ENCODE peak calls at places on chromosome 1, in four cellular contexts. U is prostate gland, G is BE2C, Q is Kasumi-1. D is an unnamed sample.
A peak's percentile ranks its signal among the peaks of the same experiment; 100 is the strongest.

GRCh38 chr1:6260961-6261614 is at the start of gene GPR153:
- DNase-seq in U (no peak), Q (peak; percentile 9), G (no peak), D (peak; percentile 59)

GRCh38 chr1:232806071-232806510 is 875 bp downstream of the MAP10 start:
- DNase-seq in Q (no peak), U (no peak), G (no peak), D (no peak)

GRCh38 chr1:238927899-238928298 is 458.5 kb upstream of the CHRM3 start:
- DNase-seq in G (no peak), U (no peak), Q (no peak), D (no peak)

GRCh38 chr1:145961425-145962156 is 2.8 kb downstream of the ANKRD34A start:
- DNase-seq in U (no peak), Q (peak; percentile 23), G (peak; percentile 35), D (no peak)

GRCh38 chr1:26279598-26280332 is at the start of gene SH3BGRL3:
- DNase-seq in G (peak; percentile 82), Q (peak; percentile 76), U (peak; percentile 87), D (peak; percentile 82)

GRCh38 chr1:46302091-46303037 is 1.1 kb downstream of the LRRC41 start:
- DNase-seq in Q (peak; percentile 24), G (peak; percentile 42), U (peak; percentile 31), D (peak; percentile 46)

GRCh38 chr1:167638064-167638463 is 8.0 kb downstream of the RCSD1 start:
- DNase-seq in Q (no peak), U (no peak), G (no peak), D (no peak)

GRCh38 chr1:233328661-233329498 is 1.4 kb downstream of the MAP3K21 start:
- DNase-seq in U (no peak), Q (no peak), G (no peak), D (peak; percentile 60)

GRCh38 chr1:153437236-153437635 is 20.9 kb downstream of the S100A7A start:
- DNase-seq in U (no peak), Q (no peak), G (no peak), D (no peak)

GRCh38 chr1:227215863-227216510 is 102.3 kb downstream of the CDC42BPA start:
- DNase-seq in G (no peak), U (no peak), Q (no peak), D (no peak)

GRCh38 chr1:75053207-75053606 is 81.0 kb upstream of the LHX8 start:
- DNase-seq in G (no peak), Q (peak; percentile 26), U (no peak), D (peak; percentile 40)

GRCh38 chr1:19650416-19651140 is 6.5 kb downstream of the NBL1 start:
- DNase-seq in G (no peak), Q (no peak), U (peak; percentile 38), D (no peak)

GRCh38 chr1:13430495-13430894 is 20.2 kb downstream of the PRAMEF20 start:
- DNase-seq in U (no peak), G (no peak), Q (no peak), D (no peak)

GRCh38 chr1:93707956-93708355 is 26.3 kb upstream of the BCAR3 start:
- DNase-seq in Q (peak; percentile 4), U (no peak), G (no peak), D (no peak)

GRCh38 chr1:114033219-114033706 is 54.0 kb downstream of the OLFML3 start:
- DNase-seq in G (no peak), U (no peak), Q (peak; percentile 19), D (peak; percentile 27)

GRCh38 chr1:166511754-166512153 is 327.5 kb upstream of the POGK start:
- DNase-seq in G (no peak), U (no peak), Q (no peak), D (peak; percentile 98)

GRCh38 chr1:21909787-21910503 is 27.2 kb downstream of the HSPG2 start:
- DNase-seq in G (no peak), Q (peak; percentile 94), U (peak; percentile 41), D (no peak)

GRCh38 chr1:222777977-222778376 is 36.9 kb upstream of the DISP1 start:
- DNase-seq in Q (no peak), U (no peak), G (no peak), D (peak; percentile 100)

GRCh38 chr1:169451425-169451824 is 24.2 kb upstream of the CCDC181 start:
- DNase-seq in Q (no peak), U (no peak), G (no peak), D (peak; percentile 44)

GRCh38 chr1:32507021-32507420 is 32.2 kb upstream of the ZBTB8A start:
- DNase-seq in Q (no peak), G (no peak), U (no peak), D (no peak)

GRCh38 chr1:212733109-212733508 is 33.5 kb upstream of the BATF3 start:
- DNase-seq in Q (no peak), G (no peak), U (no peak), D (no peak)

GRCh38 chr1:98468111-98468717 is 193.3 kb upstream of the SNX7 start:
- DNase-seq in U (no peak), Q (peak; percentile 57), G (peak; percentile 20), D (peak; percentile 67)

GRCh38 chr1:19597463-19598309 is 46.4 kb upstream of the NBL1 start:
- DNase-seq in G (no peak), U (peak; percentile 29), Q (peak; percentile 66), D (peak; percentile 35)

GRCh38 chr1:76998582-76999189 is 131.4 kb downstream of the ST6GALNAC5 start:
- DNase-seq in G (no peak), U (no peak), Q (no peak), D (peak; percentile 83)

GRCh38 chr1:22710688-22711024 is at the start of gene EPHB2:
- DNase-seq in U (peak; percentile 12), Q (peak; percentile 8), G (peak; percentile 58), D (peak; percentile 33)

GRCh38 chr1:169085911-169086310 is 20.6 kb upstream of the ATP1B1 start:
- DNase-seq in Q (no peak), G (peak; percentile 25), U (no peak), D (no peak)

GRCh38 chr1:34060901-34061415 is 104.1 kb downstream of the CSMD2 start:
- DNase-seq in G (no peak), Q (no peak), U (no peak), D (no peak)

GRCh38 chr1:1411626-1412025 is 4.5 kb upstream of the MRPL20 start:
- DNase-seq in Q (no peak), G (no peak), U (no peak), D (no peak)

GRCh38 chr1:28775121-28775942 is 36.6 kb upstream of the OPRD1 start:
- DNase-seq in G (no peak), Q (no peak), U (peak; percentile 60), D (peak; percentile 45)

GRCh38 chr1:27915082-27915575 is 19.7 kb upstream of the SMPDL3B start:
- DNase-seq in G (no peak), Q (no peak), U (no peak), D (no peak)

GRCh38 chr1:27111771-27112573 is 43.0 kb downstream of the SLC9A1 start:
- DNase-seq in U (peak; percentile 65), G (peak; percentile 58), Q (peak; percentile 100), D (peak; percentile 99)

GRCh38 chr1:162008799-162009198 is 14.9 kb downstream of the OLFML2B start:
- DNase-seq in U (no peak), G (no peak), Q (no peak), D (no peak)